ENCODE peak calls at places on chromosomes 11 and 22, in five cellular contexts. Q is AG09309, B is K562, S is nephron progenitor cell, X is heart right ventricle. F is an unnamed sample.
A peak's percentile ranks its signal among the peaks of the same experiment; 100 is the strongest.

GRCh38 chr11:11268119-11268518 is 84.9 kb downstream of the CSNK2A3 start:
- DNase-seq in X (no peak), B (no peak), Q (no peak), S (no peak), F (no peak)

GRCh38 chr11:2576536-2576935 is 123.3 kb downstream of the KCNQ1OT1 start:
- DNase-seq in B (no peak), S (no peak), X (no peak), Q (no peak), F (no peak)

GRCh38 chr11:71197096-71197495 is 55.3 kb downstream of the SHANK2 start:
- DNase-seq in Q (no peak), B (no peak), X (no peak), S (no peak), F (no peak)

GRCh38 chr11:46490576-46491100 is 99.1 kb upstream of the CHRM4 start:
- DNase-seq in B (no peak), Q (no peak), X (no peak), S (no peak), F (peak; percentile 32)

GRCh38 chr22:37309221-37310074 is 27.1 kb downstream of the CYTH4 start:
- DNase-seq in X (no peak), Q (no peak), S (no peak), B (peak; percentile 27), F (no peak)

GRCh38 chr11:113531575-113532451 is 56.6 kb upstream of the DRD2 start:
- DNase-seq in X (no peak), B (no peak), S (no peak), Q (no peak), F (no peak)

GRCh38 chr11:16827139-16827538 is 88.7 kb downstream of the C11orf58 start:
- DNase-seq in B (no peak), X (no peak), Q (no peak), S (no peak), F (no peak)

GRCh38 chr11:34770111-34770510 is 146.1 kb downstream of the APIP start:
- DNase-seq in B (no peak), S (no peak), X (no peak), Q (no peak), F (no peak)

GRCh38 chr22:39362271-39362670 is 12.5 kb downstream of the SYNGR1 start:
- DNase-seq in X (no peak), B (peak; percentile 48), S (no peak), Q (no peak), F (no peak)

GRCh38 chr11:123438191-123438627 is 8.1 kb downstream of the GRAMD1B start:
- DNase-seq in S (peak; percentile 8), Q (peak; percentile 48), B (no peak), X (no peak), F (peak; percentile 19)

GRCh38 chr22:27124336-27125023 is 467.1 kb downstream of the MIAT start:
- DNase-seq in S (no peak), Q (no peak), B (no peak), X (peak; percentile 59), F (no peak)

GRCh38 chr22:27110985-27111451 is 453.6 kb downstream of the MIAT start:
- DNase-seq in B (no peak), Q (no peak), X (no peak), S (no peak), F (no peak)

GRCh38 chr22:48039326-48039725 is 1276.9 kb downstream of the TBC1D22A start:
- DNase-seq in Q (no peak), S (no peak), B (no peak), X (no peak), F (no peak)

GRCh38 chr22:45211848-45212247 is 28.8 kb downstream of the KIAA0930 start:
- DNase-seq in X (no peak), S (no peak), Q (no peak), B (no peak), F (no peak)

GRCh38 chr11:34904421-34904950 is 11.7 kb downstream of the APIP start:
- DNase-seq in Q (no peak), B (no peak), S (no peak), X (no peak), F (no peak)

GRCh38 chr11:34439521-34440258 is 956 bp downstream of the CAT start:
- DNase-seq in X (no peak), B (no peak), S (no peak), Q (no peak), F (no peak)

GRCh38 chr22:27775698-27776409 is 25.7 kb downstream of the MN1 start:
- DNase-seq in B (no peak), Q (no peak), X (no peak), S (peak; percentile 51), F (no peak)

GRCh38 chr11:47156333-47156732 is 20.3 kb downstream of the ARFGAP2 start:
- DNase-seq in S (no peak), X (no peak), Q (no peak), B (no peak), F (no peak)

GRCh38 chr11:80424012-80424695 is 983.3 kb upstream of the TENM4 start:
- DNase-seq in Q (no peak), X (no peak), B (no peak), S (no peak), F (no peak)

GRCh38 chr22:26892401-26893033 is 235.1 kb downstream of the MIAT start:
- DNase-seq in S (no peak), B (no peak), Q (no peak), X (no peak), F (no peak)

GRCh38 chr22:40009231-40009769 is 14.5 kb downstream of the FAM83F start:
- DNase-seq in S (peak; percentile 42), X (no peak), B (peak; percentile 21), Q (no peak), F (no peak)

GRCh38 chr11:103109818-103110388 is 677 bp downstream of the DYNC2H1 start:
- DNase-seq in Q (no peak), S (peak; percentile 19), X (no peak), B (no peak), F (no peak)

GRCh38 chr11:123509737-123510578 is 79.9 kb downstream of the GRAMD1B start:
- DNase-seq in X (no peak), B (no peak), S (peak; percentile 67), Q (no peak), F (peak; percentile 21)

GRCh38 chr22:37010976-37011375 is 8.3 kb downstream of the TST start:
- DNase-seq in X (no peak), S (no peak), Q (no peak), B (no peak), F (no peak)

GRCh38 chr11:75432911-75433321 is at the start of gene KLHL35:
- DNase-seq in X (no peak), S (no peak), B (peak; percentile 41), Q (no peak), F (no peak)

GRCh38 chr11:65069217-65069616 is 10.9 kb upstream of the NAALADL1 start:
- DNase-seq in B (no peak), X (no peak), Q (no peak), S (no peak), F (no peak)

GRCh38 chr11:102457865-102458264 is 5.3 kb upstream of the TMEM123 start:
- DNase-seq in S (no peak), X (no peak), B (no peak), Q (no peak), F (no peak)

GRCh38 chr11:60235318-60235717 is 7.6 kb downstream of the MS4A4E start:
- DNase-seq in B (no peak), Q (no peak), S (no peak), X (no peak), F (no peak)
- TF ChIP-seq CTCF in B (no peak), Q (no peak), S (no peak), X (no peak), F (no peak)

DNA sequence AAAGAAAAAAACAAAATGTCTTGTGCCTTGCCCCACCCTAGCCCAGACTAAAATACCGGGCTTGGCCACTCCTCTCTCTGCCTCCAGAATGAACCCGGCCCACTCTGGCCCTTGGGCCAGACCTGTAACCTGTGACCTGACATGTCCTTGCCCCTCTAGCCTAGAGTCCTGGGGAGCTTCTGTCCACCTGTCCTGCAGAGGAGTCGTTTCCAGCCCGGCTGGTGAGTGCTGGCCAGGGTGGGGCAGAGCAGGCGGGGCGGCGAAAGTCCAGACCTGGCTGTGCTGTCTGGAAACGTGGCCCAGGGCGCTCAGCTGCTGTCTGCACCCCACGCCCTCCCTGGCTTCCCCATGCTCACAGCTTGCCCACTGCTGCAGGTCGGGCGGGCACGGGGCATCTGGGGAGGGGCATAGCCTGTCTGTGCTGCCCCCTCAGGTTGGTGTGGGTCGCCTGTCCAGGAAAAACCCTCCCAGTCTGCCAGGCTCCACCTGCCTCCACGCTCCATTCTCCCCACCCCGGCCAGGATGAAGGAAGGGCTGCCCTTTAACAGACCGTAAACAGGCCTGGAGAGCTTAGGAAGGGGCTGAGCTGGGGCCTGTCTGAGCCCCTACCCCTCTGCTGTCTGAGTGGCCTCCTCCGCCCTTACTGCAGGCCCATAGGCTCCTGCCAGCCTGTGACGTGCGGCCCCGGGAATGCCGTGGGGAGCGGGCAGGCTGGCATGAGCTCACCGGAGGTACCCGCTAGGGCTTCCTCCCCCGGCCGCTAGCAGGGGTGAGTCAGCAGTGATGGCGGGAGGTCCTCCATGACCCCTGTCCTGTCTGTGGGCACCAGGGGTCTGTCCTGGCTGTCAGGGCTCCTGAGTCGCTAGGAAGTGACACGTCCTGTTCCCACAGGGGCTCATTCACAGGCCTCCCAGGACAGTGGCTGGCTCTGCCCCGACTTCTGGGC is 1.9 kb downstream of the CD151 start:
- DNase-seq in Q (no peak), X (peak; percentile 84), B (no peak), S (no peak), F (peak; percentile 77)
- TF ChIP-seq CTCF in Q (no peak), X (no peak), B (no peak), S (no peak), F (peak; percentile 19)

DNA sequence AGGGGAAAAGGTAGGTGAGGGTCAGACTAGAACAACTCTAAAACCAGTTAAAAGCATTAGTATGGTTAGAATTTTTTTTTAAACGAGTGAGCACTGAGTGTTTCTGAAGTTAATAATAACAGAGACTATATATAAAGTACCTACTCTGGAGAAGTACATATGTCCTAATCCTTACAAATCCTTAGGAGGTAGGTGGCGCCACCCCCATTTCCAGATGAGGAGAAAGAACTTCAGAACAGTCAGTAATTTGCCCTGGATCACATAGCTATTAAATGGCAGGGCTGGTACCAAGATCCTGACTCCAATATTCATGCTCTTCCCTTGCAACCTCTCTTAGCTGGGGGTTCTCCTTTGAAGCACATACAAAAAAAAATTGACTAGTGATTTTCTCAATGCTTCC is 80.5 kb downstream of the CLPB start:
- DNase-seq in X (no peak), S (no peak), Q (no peak), B (no peak), F (no peak)
- TF ChIP-seq CTCF in X (peak; percentile 10), S (no peak), Q (peak; percentile 29), B (peak; percentile 17), F (peak; percentile 31)

DNA sequence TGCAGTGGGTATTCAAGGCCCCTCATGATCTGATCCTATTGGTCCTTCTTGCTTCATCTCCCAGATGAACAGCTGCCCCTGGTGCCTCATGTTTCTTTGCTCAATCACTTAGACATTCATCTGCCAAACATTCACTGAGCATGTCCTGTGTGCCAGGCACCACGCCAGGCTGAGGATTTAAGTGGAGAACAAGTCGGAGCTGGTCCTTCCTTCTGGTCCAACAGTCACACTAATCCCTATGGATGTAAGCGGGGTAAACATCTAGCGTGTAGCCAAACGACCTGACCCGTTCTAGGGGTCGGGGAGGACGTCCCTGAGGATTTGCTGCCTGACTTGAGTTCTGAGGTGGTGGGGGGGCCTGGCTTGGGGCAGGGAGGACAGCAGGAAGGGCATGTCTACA is 21.9 kb downstream of the ZMAT5 start:
- DNase-seq in X (no peak), S (no peak), B (no peak), Q (peak; percentile 49), F (peak; percentile 59)
- TF ChIP-seq CTCF in X (no peak), S (no peak), B (no peak), Q (no peak), F (no peak)

GRCh38 chr11:105456950-105457349 is 152.9 kb upstream of the GRIA4 start:
- DNase-seq in Q (no peak), B (peak; percentile 18), X (no peak), S (no peak), F (no peak)
- TF ChIP-seq CTCF in Q (no peak), B (no peak), X (no peak), S (peak; percentile 17), F (peak; percentile 31)

GRCh38 chr11:106231591-106231990 is 154.1 kb downstream of the AASDHPPT start:
- DNase-seq in S (no peak), X (no peak), B (no peak), Q (peak; percentile 14), F (no peak)
- TF ChIP-seq CTCF in S (no peak), X (no peak), B (no peak), Q (peak; percentile 24), F (no peak)